ENCODE peak calls at places on chromosome 18, in four cellular contexts. R is AML-193, Q is AG08395, X is NCI-H774. V is an unnamed sample.

GRCh38 chr18:27549335-27550039 is 364.4 kb upstream of the CHST9 start:
- DNase-seq in Q (no peak), R (no peak), X (no peak), V (no peak)

GRCh38 chr18:6741290-6741689 is 11.8 kb downstream of the ARHGAP28 start:
- DNase-seq in X (no peak), Q (peak; percentile 85), R (no peak), V (no peak)

GRCh38 chr18:37574113-37574512 is 8.5 kb upstream of the CELF4 start:
- DNase-seq in R (no peak), Q (no peak), X (no peak), V (no peak)

GRCh38 chr18:677951-678363 is 20.5 kb downstream of the TYMS start:
- DNase-seq in R (no peak), Q (no peak), X (no peak), V (no peak)

GRCh38 chr18:13151656-13152055 is 66.9 kb upstream of the LDLRAD4 start:
- DNase-seq in X (no peak), Q (no peak), R (no peak), V (no peak)

GRCh38 chr18:50918153-50918552 is 39.2 kb downstream of the ME2 start:
- DNase-seq in R (no peak), Q (no peak), X (no peak), V (no peak)

GRCh38 chr18:13186687-13187086 is 31.9 kb upstream of the LDLRAD4 start:
- DNase-seq in X (no peak), Q (no peak), R (no peak), V (no peak)

GRCh38 chr18:74880706-74881289 is 283.1 kb downstream of the ZNF407 start:
- DNase-seq in R (no peak), Q (no peak), X (no peak), V (no peak)

GRCh38 chr18:47953471-47953931 is 23.0 kb upstream of the SMAD2 start:
- DNase-seq in R (peak; percentile 98), Q (peak; percentile 88), X (no peak), V (peak; percentile 98)

GRCh38 chr18:35089382-35089781 is 48.2 kb downstream of the MAPRE2 start:
- DNase-seq in Q (no peak), R (no peak), X (no peak), V (no peak)

GRCh38 chr18:59954746-59955145 is 55.0 kb downstream of the PMAIP1 start:
- DNase-seq in R (no peak), Q (peak; percentile 37), X (no peak), V (no peak)

GRCh38 chr18:69961718-69962117 is 14.0 kb upstream of the CD226 start:
- DNase-seq in R (no peak), Q (no peak), X (no peak), V (no peak)

GRCh38 chr18:13538630-13539029 is 187.7 kb downstream of the FAM210A start:
- DNase-seq in Q (no peak), R (no peak), X (no peak), V (no peak)

GRCh38 chr18:34993289-34993688 is 47.9 kb upstream of the MAPRE2 start:
- DNase-seq in X (no peak), R (peak; percentile 63), Q (no peak), V (peak; percentile 61)

GRCh38 chr18:13890962-13891361 is 24.4 kb downstream of the MC2R start:
- DNase-seq in R (no peak), X (no peak), Q (no peak), V (no peak)

GRCh38 chr18:12366379-12366778 is 10.6 kb downstream of the AFG3L2 start:
- DNase-seq in X (no peak), R (no peak), Q (no peak), V (no peak)

GRCh38 chr18:24461996-24462395 is 1.6 kb downstream of the HRH4 start:
- DNase-seq in R (no peak), X (no peak), Q (no peak), V (no peak)

GRCh38 chr18:13387856-13388548 is 169.4 kb downstream of the LDLRAD4 start:
- DNase-seq in R (no peak), Q (peak; percentile 88), X (no peak), V (no peak)

GRCh38 chr18:80246656-80247402 is 485 bp downstream of the PARD6G start:
- DNase-seq in Q (no peak), R (no peak), X (no peak), V (peak; percentile 31)

GRCh38 chr18:8615397-8616025 is 6.3 kb downstream of the RAB12 start:
- DNase-seq in X (peak; percentile 56), R (peak; percentile 58), Q (peak; percentile 95), V (peak; percentile 77)

GRCh38 chr18:48888681-48889080 is 62.1 kb downstream of the SMAD7 start:
- DNase-seq in R (no peak), X (no peak), Q (no peak), V (no peak)

GRCh38 chr18:43692291-43692690 is 415.0 kb upstream of the SYT4 start:
- DNase-seq in R (no peak), Q (peak; percentile 18), X (no peak), V (no peak)